ENCODE peak calls at places on chromosomes 1 and 21, in eight cellular contexts. One of them, this sample, is unnamed.

GRCh38 chr1:109509176-109510134 is at the start of gene AMIGO1:
- DNase-seq in spleen: peak
- DNase-seq in prostate gland: peak
- DNase-seq in HepG2: no peak
- DNase-seq in K562: peak
- DNase-seq in breast epithelium: no peak
- DNase-seq in transverse colon: peak
- DNase-seq in endothelial cell of umbilical vein: peak
- DNase-seq in this sample: peak

GRCh38 chr1:33985166-33985565 is 121.3 kb downstream of the HMGB4 start:
- DNase-seq in spleen: peak
- DNase-seq in prostate gland: no peak
- DNase-seq in HepG2: no peak
- DNase-seq in K562: no peak
- DNase-seq in breast epithelium: peak
- DNase-seq in transverse colon: no peak
- DNase-seq in endothelial cell of umbilical vein: no peak
- DNase-seq in this sample: no peak

GRCh38 chr1:111831153-111831552 is 75.5 kb downstream of the DDX20 start:
- DNase-seq in spleen: peak
- DNase-seq in prostate gland: no peak
- DNase-seq in HepG2: no peak
- DNase-seq in K562: no peak
- DNase-seq in breast epithelium: no peak
- DNase-seq in transverse colon: no peak
- DNase-seq in endothelial cell of umbilical vein: no peak
- DNase-seq in this sample: no peak

GRCh38 chr1:209617755-209618154 is 34.2 kb downstream of the CAMK1G start:
- DNase-seq in spleen: no peak
- DNase-seq in prostate gland: no peak
- DNase-seq in HepG2: no peak
- DNase-seq in K562: no peak
- DNase-seq in breast epithelium: no peak
- DNase-seq in transverse colon: no peak
- DNase-seq in endothelial cell of umbilical vein: no peak
- DNase-seq in this sample: no peak

GRCh38 chr1:1946540-1946939 is 27.5 kb upstream of the TMEM52 start:
- DNase-seq in spleen: peak
- DNase-seq in prostate gland: no peak
- DNase-seq in HepG2: no peak
- DNase-seq in K562: no peak
- DNase-seq in breast epithelium: no peak
- DNase-seq in transverse colon: no peak
- DNase-seq in endothelial cell of umbilical vein: no peak
- DNase-seq in this sample: no peak

GRCh38 chr1:97094257-97094972 is 372.8 kb downstream of the PTBP2 start:
- DNase-seq in spleen: no peak
- DNase-seq in prostate gland: no peak
- DNase-seq in HepG2: no peak
- DNase-seq in K562: no peak
- DNase-seq in breast epithelium: no peak
- DNase-seq in transverse colon: no peak
- DNase-seq in endothelial cell of umbilical vein: peak
- DNase-seq in this sample: no peak

GRCh38 chr1:58089898-58090535 is 456.5 kb downstream of the OMA1 start:
- DNase-seq in spleen: no peak
- DNase-seq in prostate gland: no peak
- DNase-seq in HepG2: peak
- DNase-seq in K562: no peak
- DNase-seq in breast epithelium: no peak
- DNase-seq in transverse colon: no peak
- DNase-seq in endothelial cell of umbilical vein: no peak
- DNase-seq in this sample: no peak

GRCh38 chr1:36349241-36349671 is 25.8 kb upstream of the EVA1B start:
- DNase-seq in spleen: peak
- DNase-seq in prostate gland: no peak
- DNase-seq in HepG2: peak
- DNase-seq in K562: no peak
- DNase-seq in breast epithelium: no peak
- DNase-seq in transverse colon: no peak
- DNase-seq in endothelial cell of umbilical vein: no peak
- DNase-seq in this sample: no peak

GRCh38 chr1:54857066-54857660 is 29.8 kb downstream of the DHCR24 start:
- DNase-seq in spleen: no peak
- DNase-seq in prostate gland: no peak
- DNase-seq in HepG2: no peak
- DNase-seq in K562: no peak
- DNase-seq in breast epithelium: no peak
- DNase-seq in transverse colon: no peak
- DNase-seq in endothelial cell of umbilical vein: no peak
- DNase-seq in this sample: no peak

GRCh38 chr1:151511636-151512215 is 539 bp downstream of the CGN start:
- DNase-seq in spleen: no peak
- DNase-seq in prostate gland: peak
- DNase-seq in HepG2: no peak
- DNase-seq in K562: no peak
- DNase-seq in breast epithelium: peak
- DNase-seq in transverse colon: peak
- DNase-seq in endothelial cell of umbilical vein: no peak
- DNase-seq in this sample: peak

DNA sequence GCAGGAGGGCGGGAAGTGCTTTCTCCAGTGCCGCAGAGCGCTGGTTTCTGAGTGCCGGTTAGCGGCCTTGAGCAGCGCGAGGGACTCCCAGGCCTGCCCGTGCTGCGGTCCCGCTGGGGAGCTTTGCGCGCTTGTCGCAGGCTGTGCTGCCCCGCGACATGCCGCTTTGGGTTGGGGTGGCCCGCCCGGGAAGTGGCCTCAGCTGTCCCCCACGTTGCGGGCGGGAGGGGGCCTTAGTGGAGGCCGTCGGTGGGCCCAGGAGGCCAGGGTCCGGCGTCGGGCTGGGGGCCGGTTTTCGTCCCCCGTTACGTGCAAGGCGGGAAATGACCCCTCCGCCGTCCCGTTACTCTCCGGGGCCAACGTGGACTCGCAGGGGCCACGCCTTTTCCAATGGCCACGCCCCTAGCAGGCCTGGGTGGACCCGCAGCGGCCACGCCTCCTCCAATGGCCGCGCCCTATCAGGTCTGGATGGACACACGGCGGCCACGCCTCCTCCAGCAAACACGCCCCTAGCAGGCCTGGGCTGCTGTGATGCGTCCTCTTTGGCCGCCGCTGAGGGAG is 977 bp upstream of the C1orf174 start:
- DNase-seq in spleen: peak
- DNase-seq in prostate gland: peak
- DNase-seq in HepG2: peak
- DNase-seq in K562: peak
- DNase-seq in breast epithelium: peak
- DNase-seq in transverse colon: peak
- DNase-seq in endothelial cell of umbilical vein: peak
- DNase-seq in this sample: peak
- TF ChIP-seq POLR2AphosphoS5 in spleen: peak
- TF ChIP-seq POLR2AphosphoS5 in prostate gland: peak
- TF ChIP-seq POLR2AphosphoS5 in HepG2: peak
- TF ChIP-seq POLR2AphosphoS5 in K562: no peak
- TF ChIP-seq POLR2AphosphoS5 in breast epithelium: peak
- TF ChIP-seq POLR2AphosphoS5 in transverse colon: peak
- TF ChIP-seq POLR2AphosphoS5 in endothelial cell of umbilical vein: peak
- TF ChIP-seq POLR2AphosphoS5 in this sample: peak

GRCh38 chr1:236281286-236282158 is at the start of gene ERO1B:
- DNase-seq in spleen: peak
- DNase-seq in prostate gland: peak
- DNase-seq in HepG2: peak
- DNase-seq in K562: peak
- DNase-seq in breast epithelium: peak
- DNase-seq in transverse colon: peak
- DNase-seq in endothelial cell of umbilical vein: peak
- DNase-seq in this sample: peak
- TF ChIP-seq CTCF in spleen: no peak
- TF ChIP-seq CTCF in prostate gland: no peak
- TF ChIP-seq CTCF in HepG2: peak
- TF ChIP-seq CTCF in K562: no peak
- TF ChIP-seq CTCF in breast epithelium: no peak
- TF ChIP-seq CTCF in transverse colon: no peak
- TF ChIP-seq CTCF in endothelial cell of umbilical vein: no peak
- TF ChIP-seq CTCF in this sample: no peak

GRCh38 chr21:32412162-32412997 is at the start of gene EVA1C:
- DNase-seq in spleen: peak
- DNase-seq in prostate gland: peak
- DNase-seq in HepG2: no peak
- DNase-seq in K562: no peak
- DNase-seq in breast epithelium: peak
- DNase-seq in transverse colon: peak
- DNase-seq in endothelial cell of umbilical vein: peak
- DNase-seq in this sample: peak
- TF ChIP-seq POLR2A in spleen: peak
- TF ChIP-seq POLR2A in prostate gland: peak
- TF ChIP-seq POLR2A in HepG2: no peak
- TF ChIP-seq POLR2A in K562: no peak
- TF ChIP-seq POLR2A in breast epithelium: no peak
- TF ChIP-seq POLR2A in transverse colon: no peak
- TF ChIP-seq POLR2A in endothelial cell of umbilical vein: no peak
- TF ChIP-seq POLR2A in this sample: no peak

GRCh38 chr1:93078935-93079654 is at the start of gene MTF2:
- DNase-seq in spleen: peak
- DNase-seq in prostate gland: peak
- DNase-seq in HepG2: peak
- DNase-seq in K562: peak
- DNase-seq in breast epithelium: peak
- DNase-seq in transverse colon: peak
- DNase-seq in endothelial cell of umbilical vein: peak
- DNase-seq in this sample: peak
- TF ChIP-seq POLR2AphosphoS5 in spleen: peak
- TF ChIP-seq POLR2AphosphoS5 in prostate gland: peak
- TF ChIP-seq POLR2AphosphoS5 in HepG2: peak
- TF ChIP-seq POLR2AphosphoS5 in K562: peak
- TF ChIP-seq POLR2AphosphoS5 in breast epithelium: peak
- TF ChIP-seq POLR2AphosphoS5 in transverse colon: peak
- TF ChIP-seq POLR2AphosphoS5 in endothelial cell of umbilical vein: peak
- TF ChIP-seq POLR2AphosphoS5 in this sample: peak

GRCh38 chr1:19357299-19357698 is 45.2 kb downstream of the SLC66A1 start:
- DNase-seq in spleen: no peak
- DNase-seq in prostate gland: no peak
- DNase-seq in HepG2: no peak
- DNase-seq in K562: no peak
- DNase-seq in breast epithelium: no peak
- DNase-seq in transverse colon: no peak
- DNase-seq in endothelial cell of umbilical vein: no peak
- DNase-seq in this sample: no peak
- TF ChIP-seq CTCF in spleen: no peak
- TF ChIP-seq CTCF in prostate gland: no peak
- TF ChIP-seq CTCF in HepG2: no peak
- TF ChIP-seq CTCF in K562: no peak
- TF ChIP-seq CTCF in breast epithelium: no peak
- TF ChIP-seq CTCF in transverse colon: no peak
- TF ChIP-seq CTCF in endothelial cell of umbilical vein: no peak
- TF ChIP-seq CTCF in this sample: no peak

DNA sequence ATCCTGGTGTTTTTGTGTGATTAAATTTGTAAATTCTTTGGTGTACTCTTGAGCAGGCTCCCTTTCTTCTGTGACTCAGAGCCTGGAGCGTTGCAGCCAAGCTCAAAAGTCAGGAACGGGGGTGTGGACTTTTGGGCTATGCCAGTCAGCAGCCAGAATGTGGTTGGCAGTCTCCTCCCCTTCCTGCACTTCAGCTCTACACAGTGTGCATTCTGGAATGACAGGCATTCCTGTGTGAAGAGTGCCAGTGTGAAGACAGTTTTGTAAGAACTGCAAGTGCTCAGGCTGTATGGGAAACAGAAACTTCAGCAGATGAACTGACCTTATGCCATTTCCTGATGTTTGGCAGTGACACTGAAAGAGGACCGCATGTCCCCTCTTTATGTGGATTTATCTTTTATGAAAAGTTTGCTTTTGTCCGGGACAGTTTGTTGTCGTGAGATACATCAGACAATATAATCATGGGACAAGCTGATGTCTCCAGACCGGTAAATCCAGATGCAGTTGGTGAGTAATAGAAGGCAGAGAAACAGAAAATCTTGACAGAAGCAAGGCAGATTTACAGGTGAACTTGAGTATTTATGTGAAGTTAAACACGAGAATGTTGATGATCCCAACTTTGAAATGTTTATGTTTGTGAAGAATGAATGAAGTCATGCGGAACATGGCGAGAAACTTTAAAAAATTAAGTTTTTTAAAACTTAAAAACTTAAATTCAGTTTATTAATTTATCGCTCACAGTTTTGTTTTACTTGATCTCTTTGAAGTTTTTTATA is 67.7 kb upstream of the RCC1 start:
- DNase-seq in spleen: peak
- DNase-seq in prostate gland: peak
- DNase-seq in HepG2: peak
- DNase-seq in K562: peak
- DNase-seq in breast epithelium: peak
- DNase-seq in transverse colon: peak
- DNase-seq in endothelial cell of umbilical vein: peak
- DNase-seq in this sample: peak
- TF ChIP-seq POLR2A in spleen: peak
- TF ChIP-seq POLR2A in prostate gland: peak
- TF ChIP-seq POLR2A in HepG2: peak
- TF ChIP-seq POLR2A in K562: no peak
- TF ChIP-seq POLR2A in breast epithelium: peak
- TF ChIP-seq POLR2A in transverse colon: peak
- TF ChIP-seq POLR2A in endothelial cell of umbilical vein: peak
- TF ChIP-seq POLR2A in this sample: peak

GRCh38 chr1:207454046-207454964 is at the start of gene CR2:
- DNase-seq in spleen: peak
- DNase-seq in prostate gland: peak
- DNase-seq in HepG2: peak
- DNase-seq in K562: peak
- DNase-seq in breast epithelium: peak
- DNase-seq in transverse colon: peak
- DNase-seq in endothelial cell of umbilical vein: no peak
- DNase-seq in this sample: peak
- TF ChIP-seq POLR2AphosphoS5 in spleen: peak
- TF ChIP-seq POLR2AphosphoS5 in prostate gland: no peak
- TF ChIP-seq POLR2AphosphoS5 in HepG2: no peak
- TF ChIP-seq POLR2AphosphoS5 in K562: no peak
- TF ChIP-seq POLR2AphosphoS5 in breast epithelium: no peak
- TF ChIP-seq POLR2AphosphoS5 in transverse colon: peak
- TF ChIP-seq POLR2AphosphoS5 in endothelial cell of umbilical vein: no peak
- TF ChIP-seq POLR2AphosphoS5 in this sample: no peak

GRCh38 chr21:38511662-38512243 is 13.5 kb upstream of the ERG start:
- DNase-seq in spleen: no peak
- DNase-seq in prostate gland: no peak
- DNase-seq in HepG2: no peak
- DNase-seq in K562: no peak
- DNase-seq in breast epithelium: no peak
- DNase-seq in transverse colon: no peak
- DNase-seq in endothelial cell of umbilical vein: no peak
- DNase-seq in this sample: no peak
- TF ChIP-seq CTCF in spleen: no peak
- TF ChIP-seq CTCF in prostate gland: no peak
- TF ChIP-seq CTCF in HepG2: peak
- TF ChIP-seq CTCF in K562: no peak
- TF ChIP-seq CTCF in breast epithelium: no peak
- TF ChIP-seq CTCF in transverse colon: no peak
- TF ChIP-seq CTCF in endothelial cell of umbilical vein: no peak
- TF ChIP-seq CTCF in this sample: no peak